ENCODE peak calls at places on chromosomes 5 and 9, in ten cellular contexts. X is HepG2; W is CD8-positive, alpha-beta T cell; Z is GM20000; Q is fibroblast of pulmonary artery; J is PC-3; I is GM10248; S is esophagus squamous epithelium; V is epithelial cell of esophagus; E is nephron progenitor cell. L is an unnamed sample.

GRCh38 chr5:131462479-131462878 is 172.6 kb downstream of the RAPGEF6 start:
- DNase-seq in X (no peak), W (no peak), Z (no peak), Q (no peak), J (no peak), I (no peak), S (no peak), V (no peak), E (no peak), L (no peak)

GRCh38 chr5:84603557-84604185 is 219.0 kb upstream of the EDIL3 start:
- DNase-seq in X (no peak), W (no peak), Z (no peak), Q (peak), J (peak), I (no peak), S (no peak), V (peak), E (no peak), L (no peak)

GRCh38 chr5:55308254-55308836 is 556 bp downstream of the MTREX start:
- DNase-seq in X (peak), W (no peak), Z (peak), Q (peak), J (no peak), I (no peak), S (no peak), V (peak), E (peak), L (peak)

GRCh38 chr9:137236936-137237421 is 4.1 kb upstream of the TUBB4B start:
- DNase-seq in X (no peak), W (no peak), Z (no peak), Q (no peak), J (no peak), I (no peak), S (no peak), V (no peak), E (no peak), L (no peak)

GRCh38 chr9:126939821-126940221 is 25.2 kb downstream of the RALGPS1 start:
- DNase-seq in X (peak), W (no peak), Z (no peak), Q (no peak), J (no peak), I (no peak), S (no peak), V (no peak), E (no peak), L (no peak)

GRCh38 chr5:65299841-65300240 is 181.9 kb downstream of the ADAMTS6 start:
- DNase-seq in X (no peak), W (no peak), Z (no peak), Q (peak), J (no peak), I (no peak), S (no peak), V (no peak), E (no peak), L (no peak)

GRCh38 chr5:62000646-62001045 is 305.4 kb upstream of the KIF2A start:
- DNase-seq in X (no peak), W (no peak), Z (no peak), Q (no peak), J (no peak), I (no peak), S (no peak), V (no peak), E (no peak), L (no peak)

GRCh38 chr5:64838376-64838775 is 69.6 kb downstream of the CWC27 start:
- DNase-seq in X (no peak), W (no peak), Z (no peak), Q (peak), J (no peak), I (no peak), S (no peak), V (peak), E (no peak), L (no peak)

DNA sequence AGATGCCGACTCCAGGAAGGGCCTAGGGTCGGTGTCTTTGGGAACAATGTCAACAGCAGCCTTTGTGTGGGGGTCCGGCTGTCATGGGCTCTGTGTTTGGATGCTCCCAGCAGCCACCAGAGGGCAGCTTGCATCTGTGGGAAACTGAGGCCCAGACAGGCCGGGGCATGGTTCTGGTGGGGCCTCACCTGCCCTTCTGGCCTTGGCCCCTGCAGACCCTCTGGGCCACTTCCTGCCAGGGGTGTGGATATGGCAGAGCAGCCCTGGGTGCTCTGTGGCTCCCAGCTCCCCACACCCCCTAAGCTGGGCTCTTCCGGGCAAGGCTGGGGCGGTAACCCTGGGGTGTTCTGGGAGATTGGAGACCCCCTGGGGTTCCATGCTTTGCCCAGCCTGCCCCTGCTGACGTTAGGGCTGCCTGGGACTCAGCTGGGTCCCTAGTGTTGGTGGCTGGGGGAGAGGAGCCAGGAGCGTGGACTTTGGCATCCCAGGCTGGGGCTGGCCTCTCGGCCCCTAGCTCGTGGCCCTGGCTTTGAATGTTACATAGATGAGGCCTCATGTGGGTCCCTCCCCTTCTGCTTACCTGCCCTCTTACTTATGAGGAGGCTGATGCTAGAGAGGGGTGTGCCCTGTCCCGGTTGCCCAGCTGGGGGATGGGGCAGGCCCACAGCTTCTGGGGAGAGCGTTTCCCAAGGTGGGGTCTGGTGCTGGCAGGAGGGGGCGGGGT is 38.3 kb downstream of the RXRA start:
- DNase-seq in X (peak), W (no peak), Z (peak), Q (no peak), J (no peak), I (no peak), S (no peak), V (no peak), E (no peak), L (no peak)
- TF ChIP-seq CTCF in X (peak), W (no peak), Z (no peak), Q (no peak), J (peak), I (peak), S (no peak), V (no peak), E (no peak), L (peak)

GRCh38 chr9:131405858-131406566 is 12.1 kb downstream of the PRRC2B start:
- DNase-seq in X (no peak), W (peak), Z (no peak), Q (no peak), J (no peak), I (no peak), S (no peak), V (no peak), E (no peak), L (no peak)

GRCh38 chr9:131403493-131403773 is 9.5 kb downstream of the PRRC2B start:
- DNase-seq in X (no peak), W (no peak), Z (no peak), Q (no peak), J (no peak), I (no peak), S (no peak), V (no peak), E (no peak), L (no peak)

GRCh38 chr9:131405429-131405828 is 11.5 kb downstream of the PRRC2B start:
- DNase-seq in X (no peak), W (no peak), Z (no peak), Q (peak), J (no peak), I (no peak), S (no peak), V (no peak), E (no peak), L (no peak)

GRCh38 chr9:131404987-131405386 is 11.1 kb downstream of the PRRC2B start:
- DNase-seq in X (no peak), W (no peak), Z (no peak), Q (no peak), J (no peak), I (no peak), S (no peak), V (no peak), E (no peak), L (no peak)

GRCh38 chr9:131404581-131404980 is 10.7 kb downstream of the PRRC2B start:
- DNase-seq in X (no peak), W (no peak), Z (no peak), Q (peak), J (no peak), I (no peak), S (no peak), V (no peak), E (no peak), L (no peak)
- TF ChIP-seq CTCF in X (no peak), W (no peak), Z (no peak), Q (no peak), J (no peak), I (no peak), S (no peak), V (no peak), E (no peak), L (no peak)

GRCh38 chr9:93910598-93910997 is 44.6 kb downstream of the BARX1 start:
- DNase-seq in X (no peak), W (no peak), Z (no peak), Q (no peak), J (no peak), I (no peak), S (no peak), V (no peak), E (no peak), L (no peak)
- TF ChIP-seq CTCF in X (peak), W (no peak), Z (no peak), Q (no peak), J (no peak), I (no peak), S (no peak), V (no peak), E (no peak), L (no peak)

GRCh38 chr9:84139296-84140100 is 158.9 kb downstream of the RMI1 start:
- DNase-seq in X (no peak), W (no peak), Z (no peak), Q (peak), J (peak), I (no peak), S (no peak), V (peak), E (no peak), L (no peak)

GRCh38 chr9:84138543-84138942 is 157.9 kb downstream of the RMI1 start:
- DNase-seq in X (no peak), W (no peak), Z (no peak), Q (no peak), J (no peak), I (no peak), S (no peak), V (peak), E (no peak), L (no peak)

GRCh38 chr9:84140535-84141101 is 160.0 kb downstream of the RMI1 start:
- DNase-seq in X (no peak), W (no peak), Z (no peak), Q (peak), J (no peak), I (peak), S (no peak), V (no peak), E (peak), L (peak)

GRCh38 chr9:84136119-84136868 is 155.7 kb downstream of the RMI1 start:
- DNase-seq in X (no peak), W (no peak), Z (no peak), Q (peak), J (peak), I (no peak), S (no peak), V (peak), E (no peak), L (no peak)

GRCh38 chr9:84137968-84138367 is 157.4 kb downstream of the RMI1 start:
- DNase-seq in X (no peak), W (no peak), Z (no peak), Q (peak), J (no peak), I (no peak), S (no peak), V (peak), E (no peak), L (no peak)
- TF ChIP-seq CTCF in X (peak), W (no peak), Z (no peak), Q (no peak), J (no peak), I (no peak), S (no peak), V (no peak), E (no peak), L (no peak)

DNA sequence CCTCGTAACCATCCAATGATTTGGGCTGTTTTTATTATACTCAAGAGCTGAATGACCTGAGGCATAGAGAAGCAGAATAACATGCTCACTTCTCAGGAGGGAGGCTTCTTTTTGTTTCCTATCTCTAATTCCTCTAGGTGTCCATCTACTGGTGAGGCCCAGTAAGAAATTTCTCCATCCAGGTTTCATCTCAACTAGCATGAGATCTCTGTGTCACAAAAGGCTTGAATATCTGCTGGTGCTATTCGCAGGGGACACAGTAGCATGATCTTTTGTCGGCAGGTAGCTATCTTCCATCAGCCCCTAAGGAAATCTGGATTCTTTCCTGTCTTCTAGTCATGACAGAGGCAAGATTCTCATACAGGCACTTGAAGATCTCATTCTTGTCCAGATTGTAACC is 8.9 kb downstream of the IFNE start:
- DNase-seq in X (no peak), W (no peak), Z (no peak), Q (no peak), J (no peak), I (no peak), S (no peak), V (no peak), E (no peak), L (no peak)
- TF ChIP-seq CTCF in X (no peak), W (no peak), Z (no peak), Q (peak), J (peak), I (no peak), S (no peak), V (peak), E (no peak), L (no peak)

DNA sequence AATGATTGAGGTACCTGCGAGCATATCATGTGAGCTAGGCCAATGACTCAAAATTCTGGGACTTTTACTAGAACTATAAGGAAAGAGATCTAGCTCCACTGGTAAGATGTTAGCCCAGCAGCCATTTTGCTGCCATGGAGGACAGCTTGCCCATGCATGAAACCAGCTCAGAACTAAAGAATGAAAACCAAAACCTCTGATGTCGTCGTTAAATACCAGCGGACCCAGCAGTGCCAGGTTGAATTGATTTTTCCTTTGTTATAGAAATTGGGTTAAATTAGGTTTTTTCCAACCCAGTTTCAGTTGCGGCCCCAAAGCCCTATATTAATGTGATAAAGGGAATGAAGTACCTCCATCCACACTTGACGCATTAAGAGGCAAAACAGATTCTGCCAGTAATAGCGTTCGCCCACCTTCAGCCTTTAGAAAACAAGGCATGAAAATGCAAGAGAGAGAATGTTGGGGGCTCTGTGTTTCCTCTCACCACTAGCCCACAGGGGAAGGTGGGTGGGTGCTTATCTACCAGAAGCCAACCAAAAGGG is 5.5 kb upstream of the ITK start:
- DNase-seq in X (no peak), W (no peak), Z (no peak), Q (no peak), J (no peak), I (no peak), S (no peak), V (no peak), E (no peak), L (no peak)
- TF ChIP-seq CTCF in X (no peak), W (no peak), Z (no peak), Q (no peak), J (no peak), I (no peak), S (no peak), V (no peak), E (no peak), L (no peak)

L was measured in GM13977.